ENCODE peak calls at places on chromosome 1, in five cellular contexts. R is SJSA1, E is left colon, L is small intestine, O is cardiac muscle cell. K is an unnamed sample.

GRCh38 chr1:181601186-181601950 is 118.1 kb downstream of the CACNA1E start:
- DNase-seq in R (no peak), E (no peak), L (no peak), O (no peak), K (no peak)

GRCh38 chr1:31814041-31814511 is 1.7 kb downstream of the SPOCD1 start:
- DNase-seq in R (no peak), E (no peak), L (no peak), O (no peak), K (no peak)

GRCh38 chr1:239914827-239915231 is 176.9 kb upstream of the FMN2 start:
- DNase-seq in R (no peak), E (no peak), L (no peak), O (peak), K (no peak)

GRCh38 chr1:37474051-37474696 is at the start of gene ZC3H12A:
- DNase-seq in R (peak), E (peak), L (peak), O (peak), K (peak)

GRCh38 chr1:211738709-211739301 is 63.4 kb upstream of the NEK2 start:
- DNase-seq in R (no peak), E (no peak), L (no peak), O (no peak), K (no peak)

GRCh38 chr1:51517361-51518032 is 1.6 kb downstream of the EPS15 start:
- DNase-seq in R (no peak), E (no peak), L (peak), O (peak), K (no peak)

GRCh38 chr1:78003882-78004718 is 639 bp upstream of the DNAJB4 start:
- DNase-seq in R (peak), E (peak), L (no peak), O (peak), K (no peak)

GRCh38 chr1:15757575-15758401 is 807 bp upstream of the FBLIM1 start:
- DNase-seq in R (peak), E (no peak), L (peak), O (peak), K (peak)

GRCh38 chr1:65372557-65372956 is 47.9 kb upstream of the LEPR start:
- DNase-seq in R (no peak), E (no peak), L (no peak), O (no peak), K (no peak)

GRCh38 chr1:29849038-29849750 is 612.9 kb downstream of the PTPRU start:
- DNase-seq in R (peak), E (no peak), L (peak), O (peak), K (no peak)

GRCh38 chr1:171233183-171233582 is 15.1 kb upstream of the FMO1 start:
- DNase-seq in R (no peak), E (no peak), L (no peak), O (no peak), K (no peak)

GRCh38 chr1:6587261-6588005 is 7.6 kb downstream of the ZBTB48 start:
- DNase-seq in R (no peak), E (no peak), L (no peak), O (no peak), K (no peak)

GRCh38 chr1:161230762-161231161 is 4.9 kb downstream of the TOMM40L start:
- DNase-seq in R (no peak), E (no peak), L (no peak), O (no peak), K (no peak)

K was measured in kidney.